ENCODE peak calls at places on chromosomes 3 and 15, in five cellular contexts. One of them, this sample, is unnamed.

GRCh38 chr3:23811117-23811487 is 5.3 kb downstream of the UBE2E1 start:
- DNase-seq in SK-N-SH: no peak
- DNase-seq in HepG2: peak
- DNase-seq in K562: no peak
- DNase-seq in GM12878: no peak
- DNase-seq in this sample: peak

GRCh38 chr3:194296448-194296831 is 54.7 kb downstream of the CPN2 start:
- DNase-seq in SK-N-SH: no peak
- DNase-seq in K562: no peak
- DNase-seq in GM12878: no peak
- DNase-seq in HepG2: peak
- DNase-seq in this sample: peak

GRCh38 chr15:69929905-69930630 is 167.6 kb downstream of the TLE3 start:
- DNase-seq in SK-N-SH: no peak
- DNase-seq in GM12878: no peak
- DNase-seq in HepG2: no peak
- DNase-seq in K562: no peak
- DNase-seq in this sample: peak

GRCh38 chr15:70589221-70589620 is 174.1 kb downstream of the UACA start:
- DNase-seq in GM12878: no peak
- DNase-seq in K562: no peak
- DNase-seq in SK-N-SH: no peak
- DNase-seq in HepG2: no peak
- DNase-seq in this sample: no peak

GRCh38 chr3:46947981-46948791 is 28.4 kb downstream of the CCDC12 start:
- DNase-seq in GM12878: no peak
- DNase-seq in SK-N-SH: peak
- DNase-seq in HepG2: peak
- DNase-seq in K562: peak
- DNase-seq in this sample: peak

GRCh38 chr15:76012021-76012551 is at the start of gene NRG4:
- DNase-seq in SK-N-SH: no peak
- DNase-seq in K562: peak
- DNase-seq in GM12878: no peak
- DNase-seq in HepG2: no peak
- DNase-seq in this sample: no peak

GRCh38 chr3:46131884-46132478 is 76.1 kb downstream of the CCR1 start:
- DNase-seq in K562: no peak
- DNase-seq in GM12878: no peak
- DNase-seq in HepG2: no peak
- DNase-seq in SK-N-SH: no peak
- DNase-seq in this sample: no peak

GRCh38 chr3:28651159-28651558 is 302.5 kb upstream of the AZI2 start:
- DNase-seq in HepG2: no peak
- DNase-seq in GM12878: no peak
- DNase-seq in SK-N-SH: no peak
- DNase-seq in K562: no peak
- DNase-seq in this sample: no peak

GRCh38 chr15:41501191-41501917 is 7.7 kb downstream of the ITPKA start:
- DNase-seq in GM12878: no peak
- DNase-seq in SK-N-SH: peak
- DNase-seq in HepG2: no peak
- DNase-seq in K562: no peak
- DNase-seq in this sample: no peak

GRCh38 chr3:127411083-127411727 is 123.4 kb upstream of the PRR20G start:
- DNase-seq in SK-N-SH: peak
- DNase-seq in GM12878: no peak
- DNase-seq in HepG2: no peak
- DNase-seq in K562: peak
- DNase-seq in this sample: no peak

GRCh38 chr3:157232146-157232545 is 72.2 kb upstream of the CCNL1 start:
- DNase-seq in K562: no peak
- DNase-seq in SK-N-SH: no peak
- DNase-seq in GM12878: no peak
- DNase-seq in HepG2: no peak
- DNase-seq in this sample: no peak

GRCh38 chr3:100150583-100150982 is 36.3 kb upstream of the FILIP1L start:
- DNase-seq in K562: no peak
- DNase-seq in GM12878: no peak
- DNase-seq in SK-N-SH: no peak
- DNase-seq in HepG2: no peak
- DNase-seq in this sample: no peak

GRCh38 chr3:156617145-156617544 is 57.2 kb upstream of the TIPARP start:
- DNase-seq in K562: no peak
- DNase-seq in GM12878: no peak
- DNase-seq in HepG2: no peak
- DNase-seq in SK-N-SH: no peak
- DNase-seq in this sample: no peak

GRCh38 chr3:8458235-8458634 is 43.4 kb upstream of the LMCD1 start:
- DNase-seq in HepG2: no peak
- DNase-seq in GM12878: no peak
- DNase-seq in SK-N-SH: no peak
- DNase-seq in K562: peak
- DNase-seq in this sample: no peak

GRCh38 chr15:57017024-57017423 is 98.6 kb downstream of the TCF12 start:
- DNase-seq in K562: no peak
- DNase-seq in GM12878: no peak
- DNase-seq in HepG2: peak
- DNase-seq in SK-N-SH: peak
- DNase-seq in this sample: no peak

GRCh38 chr3:178385280-178385952 is 150.8 kb upstream of the KCNMB2 start:
- DNase-seq in SK-N-SH: peak
- DNase-seq in GM12878: no peak
- DNase-seq in HepG2: peak
- DNase-seq in K562: peak
- DNase-seq in this sample: peak

GRCh38 chr3:20080956-20081554 is 40.8 kb downstream of the KAT2B start:
- DNase-seq in GM12878: peak
- DNase-seq in K562: peak
- DNase-seq in SK-N-SH: peak
- DNase-seq in HepG2: peak
- DNase-seq in this sample: no peak

GRCh38 chr3:24067483-24067882 is 122.4 kb downstream of the NR1D2 start:
- DNase-seq in HepG2: no peak
- DNase-seq in K562: peak
- DNase-seq in GM12878: no peak
- DNase-seq in SK-N-SH: no peak
- DNase-seq in this sample: no peak

GRCh38 chr3:179071569-179072397 is at the start of gene ZMAT3:
- DNase-seq in SK-N-SH: peak
- DNase-seq in K562: peak
- DNase-seq in HepG2: peak
- DNase-seq in GM12878: no peak
- DNase-seq in this sample: peak

GRCh38 chr15:97566957-97567356 is 393.5 kb upstream of the ARRDC4 start:
- DNase-seq in K562: no peak
- DNase-seq in GM12878: no peak
- DNase-seq in HepG2: no peak
- DNase-seq in SK-N-SH: no peak
- DNase-seq in this sample: no peak

GRCh38 chr3:61663728-61664492 is 102.5 kb downstream of the PTPRG start:
- DNase-seq in K562: no peak
- DNase-seq in SK-N-SH: peak
- DNase-seq in GM12878: no peak
- DNase-seq in HepG2: no peak
- DNase-seq in this sample: no peak

GRCh38 chr3:128814514-128815317 is 64.7 kb upstream of the ACAD9 start:
- DNase-seq in GM12878: no peak
- DNase-seq in SK-N-SH: no peak
- DNase-seq in HepG2: no peak
- DNase-seq in K562: no peak
- DNase-seq in this sample: no peak

GRCh38 chr3:177491301-177492031 is 294.2 kb upstream of the TBL1XR1 start:
- DNase-seq in HepG2: no peak
- DNase-seq in SK-N-SH: peak
- DNase-seq in K562: no peak
- DNase-seq in GM12878: no peak
- DNase-seq in this sample: no peak

GRCh38 chr15:85114886-85115285 is 133.2 kb downstream of the PDE8A start:
- DNase-seq in GM12878: no peak
- DNase-seq in K562: no peak
- DNase-seq in SK-N-SH: no peak
- DNase-seq in HepG2: no peak
- DNase-seq in this sample: no peak

GRCh38 chr3:99765042-99765942 is 52.4 kb upstream of the CMSS1 start:
- DNase-seq in K562: no peak
- DNase-seq in HepG2: no peak
- DNase-seq in SK-N-SH: no peak
- DNase-seq in GM12878: no peak
- DNase-seq in this sample: no peak

GRCh38 chr3:138381950-138382715 is 33.8 kb downstream of the MRAS start:
- DNase-seq in SK-N-SH: no peak
- DNase-seq in GM12878: no peak
- DNase-seq in K562: no peak
- DNase-seq in HepG2: peak
- DNase-seq in this sample: no peak

GRCh38 chr15:72825831-72826230 is 42.3 kb upstream of the ADPGK start:
- DNase-seq in SK-N-SH: peak
- DNase-seq in GM12878: no peak
- DNase-seq in K562: no peak
- DNase-seq in HepG2: no peak
- DNase-seq in this sample: no peak

GRCh38 chr3:120098710-120099109 is 4.5 kb upstream of the GSK3B start:
- DNase-seq in HepG2: no peak
- DNase-seq in SK-N-SH: no peak
- DNase-seq in K562: no peak
- DNase-seq in GM12878: no peak
- DNase-seq in this sample: peak

GRCh38 chr3:17640466-17640865 is 102.0 kb downstream of the TBC1D5 start:
- DNase-seq in HepG2: no peak
- DNase-seq in SK-N-SH: no peak
- DNase-seq in GM12878: no peak
- DNase-seq in K562: no peak
- DNase-seq in this sample: no peak

DNA sequence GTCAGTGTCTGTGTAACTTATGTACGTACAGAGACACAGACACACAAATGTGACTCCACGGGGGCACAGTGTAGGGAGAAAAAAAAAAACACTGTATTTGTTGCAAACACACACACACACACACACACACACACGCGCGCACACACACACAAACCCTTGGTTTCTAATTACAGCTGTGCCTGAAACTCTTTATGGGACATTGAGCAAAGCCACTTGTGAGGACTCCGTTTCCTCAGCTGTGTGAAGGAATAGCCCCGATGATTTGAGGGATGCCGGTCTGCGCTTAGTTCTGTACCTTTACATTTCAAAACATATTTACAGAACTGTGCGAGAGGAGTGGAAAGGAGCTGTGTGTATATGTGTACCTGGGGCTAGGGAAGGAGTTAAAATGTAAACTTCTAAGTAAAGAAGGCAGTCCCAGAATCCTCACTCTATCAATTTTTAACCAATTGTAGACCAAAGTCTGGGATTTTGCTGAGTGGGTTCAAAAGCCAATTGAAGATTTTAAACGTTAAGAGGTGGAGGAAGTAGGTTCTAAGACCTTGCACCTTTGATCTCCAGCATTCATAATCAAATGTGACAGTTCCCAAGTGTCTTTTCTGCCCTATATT is 5.3 kb upstream of the BCL6 start:
- DNase-seq in SK-N-SH: no peak
- DNase-seq in HepG2: peak
- DNase-seq in GM12878: no peak
- DNase-seq in K562: no peak
- DNase-seq in this sample: no peak
- TF ChIP-seq JUND in SK-N-SH: no peak
- TF ChIP-seq JUND in HepG2: no peak
- TF ChIP-seq JUND in GM12878: no peak
- TF ChIP-seq JUND in K562: no peak
- TF ChIP-seq JUND in this sample: no peak

GRCh38 chr15:65029736-65030208 is 333 bp upstream of the MTFMT start:
- DNase-seq in SK-N-SH: no peak
- DNase-seq in HepG2: no peak
- DNase-seq in GM12878: no peak
- DNase-seq in K562: no peak
- DNase-seq in this sample: no peak

GRCh38 chr15:65033659-65034269 is 4.3 kb upstream of the MTFMT start:
- DNase-seq in GM12878: no peak
- DNase-seq in K562: peak
- DNase-seq in SK-N-SH: peak
- DNase-seq in HepG2: peak
- DNase-seq in this sample: peak

GRCh38 chr15:65034719-65035118 is 5.3 kb upstream of the MTFMT start:
- DNase-seq in GM12878: no peak
- DNase-seq in SK-N-SH: no peak
- DNase-seq in K562: no peak
- DNase-seq in HepG2: no peak
- DNase-seq in this sample: no peak

GRCh38 chr15:65028921-65029735 is at the start of gene MTFMT:
- DNase-seq in SK-N-SH: peak
- DNase-seq in HepG2: peak
- DNase-seq in GM12878: no peak
- DNase-seq in K562: peak
- DNase-seq in this sample: peak

GRCh38 chr15:65032823-65033537 is 3.5 kb upstream of the MTFMT start:
- DNase-seq in K562: peak
- DNase-seq in SK-N-SH: peak
- DNase-seq in GM12878: no peak
- DNase-seq in HepG2: peak
- DNase-seq in this sample: peak
- TF ChIP-seq JUND in K562: no peak
- TF ChIP-seq JUND in SK-N-SH: no peak
- TF ChIP-seq JUND in GM12878: no peak
- TF ChIP-seq JUND in HepG2: no peak
- TF ChIP-seq JUND in this sample: no peak

DNA sequence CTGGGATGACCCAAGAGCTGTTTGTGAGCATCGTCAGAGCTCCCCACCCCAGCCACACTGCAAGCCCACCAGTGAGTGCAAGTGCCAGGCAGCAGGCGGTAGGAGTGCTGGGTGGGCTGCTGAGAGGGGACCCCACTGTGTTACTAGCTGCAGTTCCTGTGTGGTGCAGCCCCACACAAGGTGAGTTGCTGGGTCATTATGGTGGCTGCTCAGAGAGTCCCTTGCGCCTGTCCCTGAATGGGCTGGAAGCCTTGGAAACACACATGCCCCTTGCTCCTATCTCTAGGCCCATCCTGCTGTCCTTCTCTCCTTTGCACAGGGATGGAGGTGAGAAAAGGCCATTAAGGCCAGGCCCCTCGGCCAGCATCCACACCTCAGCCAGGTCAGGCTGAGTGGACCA is 83.7 kb downstream of the SEC22A start:
- DNase-seq in K562: no peak
- DNase-seq in GM12878: no peak
- DNase-seq in HepG2: no peak
- DNase-seq in SK-N-SH: no peak
- DNase-seq in this sample: no peak
- TF ChIP-seq JUND in K562: no peak
- TF ChIP-seq JUND in GM12878: no peak
- TF ChIP-seq JUND in HepG2: no peak
- TF ChIP-seq JUND in SK-N-SH: no peak
- TF ChIP-seq JUND in this sample: no peak

DNA sequence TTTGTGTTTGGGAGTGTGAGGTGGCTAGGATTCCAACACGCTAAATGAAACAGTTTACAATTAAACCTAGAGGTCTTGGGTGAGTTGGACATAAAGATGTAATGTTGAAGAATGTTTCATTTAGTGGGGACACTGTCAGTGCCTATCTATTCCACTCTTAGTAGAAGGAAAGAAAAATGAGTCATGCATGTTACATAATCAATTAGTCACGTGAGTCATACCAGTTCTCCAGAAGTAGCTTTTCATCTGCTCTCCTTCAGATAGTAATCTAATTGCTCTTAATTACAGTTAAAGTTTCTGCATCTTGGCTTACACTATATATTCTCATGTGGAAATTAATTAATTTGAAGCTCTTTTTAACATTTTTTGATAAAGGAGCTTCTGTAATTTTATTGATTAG is 115.7 kb upstream of the P2RY1 start:
- DNase-seq in GM12878: no peak
- DNase-seq in HepG2: no peak
- DNase-seq in K562: no peak
- DNase-seq in SK-N-SH: peak
- DNase-seq in this sample: no peak
- TF ChIP-seq JUND in GM12878: no peak
- TF ChIP-seq JUND in HepG2: no peak
- TF ChIP-seq JUND in K562: peak
- TF ChIP-seq JUND in SK-N-SH: peak
- TF ChIP-seq JUND in this sample: no peak